ENCODE peak calls at places on chromosomes 4 and X, in seven cellular contexts. Z is GM23338, W is SK-N-SH, N is A549, E is GM12878, F is K562, G is HCT116. I is an unnamed sample.
A peak's percentile ranks its signal among the peaks of the same experiment; 100 is the strongest.

GRCh38 chr4:185457136-185457535 is 14.4 kb downstream of the CCDC110 start:
- DNase-seq in Z (peak; percentile 73), W (no peak), N (no peak), E (no peak), F (no peak), G (no peak), I (no peak)

GRCh38 chr4:141435446-141436225 is 200.7 kb upstream of the IL15 start:
- DNase-seq in Z (no peak), W (no peak), N (no peak), E (no peak), F (no peak), G (no peak), I (no peak)

GRCh38 chr4:147714575-147715401 is 17.1 kb upstream of the ARHGAP10 start:
- DNase-seq in Z (no peak), W (no peak), N (no peak), E (no peak), F (no peak), G (no peak), I (peak; percentile 65)

GRCh38 chr4:87068591-87069021 is 133.8 kb downstream of the AFF1 start:
- DNase-seq in Z (no peak), W (peak; percentile 46), N (no peak), E (no peak), F (no peak), G (no peak), I (no peak)

GRCh38 chr4:93199492-93199891 is 629.1 kb upstream of the ATOH1 start:
- DNase-seq in Z (peak; percentile 89), W (peak; percentile 58), N (peak; percentile 15), E (no peak), F (peak; percentile 3), G (peak; percentile 45), I (no peak)

GRCh38 chrX:3540105-3540504 is 173.3 kb downstream of the PRKX start:
- DNase-seq in Z (no peak), W (no peak), N (no peak), E (no peak), F (no peak), G (no peak), I (no peak)

GRCh38 chr4:2141022-2141761 is 82.1 kb downstream of the NAT8L start:
- DNase-seq in Z (no peak), W (no peak), N (no peak), E (peak; percentile 35), F (no peak), G (no peak), I (no peak)

GRCh38 chr4:79623125-79623905 is 215.3 kb upstream of the GK2 start:
- DNase-seq in Z (no peak), W (no peak), N (no peak), E (no peak), F (no peak), G (no peak), I (no peak)

GRCh38 chr4:165379662-165380061 is 854 bp downstream of the CPE start:
- DNase-seq in Z (peak; percentile 62), W (peak; percentile 50), N (no peak), E (no peak), F (no peak), G (no peak), I (no peak)

GRCh38 chr4:119394826-119395225 is 72.9 kb upstream of the FABP2 start:
- DNase-seq in Z (peak; percentile 38), W (peak; percentile 9), N (no peak), E (no peak), F (peak; percentile 4), G (no peak), I (no peak)

GRCh38 chr4:174874898-174875297 is 43.3 kb upstream of the ADAM29 start:
- DNase-seq in Z (no peak), W (no peak), N (no peak), E (no peak), F (no peak), G (no peak), I (no peak)

GRCh38 chr4:177455591-177455990 is 13.4 kb upstream of the AGA start:
- DNase-seq in Z (no peak), W (no peak), N (no peak), E (no peak), F (peak; percentile 9), G (no peak), I (no peak)

GRCh38 chrX:148867596-148867995 is 367.2 kb downstream of the AFF2 start:
- DNase-seq in Z (no peak), W (no peak), N (no peak), E (no peak), F (no peak), G (no peak), I (no peak)

GRCh38 chr4:15809058-15809457 is 30.9 kb downstream of the CD38 start:
- DNase-seq in Z (no peak), W (no peak), N (no peak), E (peak; percentile 45), F (no peak), G (no peak), I (no peak)

GRCh38 chr4:53508446-53508845 is 82.8 kb downstream of the LNX1 start:
- DNase-seq in Z (no peak), W (no peak), N (no peak), E (no peak), F (no peak), G (no peak), I (no peak)

GRCh38 chr4:86014599-86014998 is 345.3 kb downstream of the MAPK10 start:
- DNase-seq in Z (peak; percentile 48), W (no peak), N (no peak), E (peak; percentile 36), F (no peak), G (no peak), I (no peak)

GRCh38 chrX:139382529-139382928 is 148.0 kb upstream of the F9 start:
- DNase-seq in Z (peak; percentile 4), W (no peak), N (no peak), E (no peak), F (no peak), G (no peak), I (no peak)

GRCh38 chrX:14357314-14357713 is 172.0 kb upstream of the GLRA2 start:
- DNase-seq in Z (no peak), W (no peak), N (no peak), E (no peak), F (no peak), G (no peak), I (no peak)

GRCh38 chr4:99102634-99103033 is 14.0 kb upstream of the ADH5 start:
- DNase-seq in Z (no peak), W (no peak), N (no peak), E (no peak), F (no peak), G (no peak), I (no peak)

GRCh38 chr4:17066972-17067371 is 168.5 kb upstream of the LDB2 start:
- DNase-seq in Z (no peak), W (no peak), N (peak; percentile 3), E (no peak), F (no peak), G (no peak), I (no peak)

DNA sequence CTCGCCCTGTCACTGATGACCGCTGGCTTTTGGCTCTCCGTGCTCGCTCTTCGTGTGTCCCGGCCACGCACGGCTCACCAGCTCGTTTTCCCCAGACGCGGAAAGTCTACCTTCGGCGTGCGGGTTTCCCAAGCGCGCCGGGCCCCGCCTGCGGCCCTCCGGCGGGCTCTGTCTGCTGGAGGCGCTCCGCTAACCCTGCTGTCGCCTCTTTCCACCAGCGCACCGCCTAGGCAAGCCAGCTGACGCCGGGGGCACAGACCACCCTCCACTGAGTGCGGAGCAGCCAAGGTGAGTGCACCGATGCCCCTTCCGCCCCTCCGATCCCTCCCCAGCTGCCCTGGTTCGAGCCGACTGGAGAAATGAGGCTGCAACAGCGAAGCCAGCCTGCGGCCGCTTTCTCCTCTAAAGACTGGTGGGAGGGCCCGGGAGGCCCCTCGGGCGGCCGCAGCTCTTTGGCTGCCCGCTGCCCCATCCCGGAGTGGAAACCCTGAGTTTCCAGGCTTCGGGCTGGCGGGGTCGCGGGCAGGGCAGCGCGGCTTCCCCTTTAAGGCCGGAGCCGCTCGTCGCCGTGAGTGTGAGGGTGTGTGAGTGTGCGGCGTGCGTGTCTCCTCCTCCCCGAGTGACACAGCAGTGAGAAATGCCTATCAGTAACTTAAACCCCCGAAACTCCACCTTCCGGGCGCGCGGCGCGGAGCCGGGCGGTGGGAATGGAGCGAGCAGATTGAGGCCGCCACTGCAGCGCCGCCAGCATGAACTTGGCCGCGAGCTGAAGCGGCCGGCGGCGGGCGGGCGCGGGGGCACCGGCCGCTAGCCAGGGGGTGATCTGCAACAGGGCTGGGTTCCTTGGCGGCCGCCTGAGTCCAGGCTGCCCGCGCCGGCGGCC is at the start of gene MAMLD1:
- DNase-seq in Z (peak; percentile 18), W (peak; percentile 53), N (peak; percentile 47), E (no peak), F (peak; percentile 20), G (peak; percentile 51), I (no peak)
- TF ChIP-seq REST in Z (no peak), W (no peak), N (no peak), E (no peak), F (no peak), G (no peak), I (no peak)

GRCh38 chrX:68808686-68809357 is 20.0 kb upstream of the EFNB1 start:
- DNase-seq in Z (peak; percentile 39), W (peak; percentile 17), N (no peak), E (no peak), F (peak; percentile 28), G (peak; percentile 8), I (no peak)
- TF ChIP-seq CTCF in Z (peak; percentile 43), W (peak; percentile 43), N (no peak), E (peak; percentile 30), F (peak; percentile 43), G (peak; percentile 20), I (peak; percentile 49)

DNA sequence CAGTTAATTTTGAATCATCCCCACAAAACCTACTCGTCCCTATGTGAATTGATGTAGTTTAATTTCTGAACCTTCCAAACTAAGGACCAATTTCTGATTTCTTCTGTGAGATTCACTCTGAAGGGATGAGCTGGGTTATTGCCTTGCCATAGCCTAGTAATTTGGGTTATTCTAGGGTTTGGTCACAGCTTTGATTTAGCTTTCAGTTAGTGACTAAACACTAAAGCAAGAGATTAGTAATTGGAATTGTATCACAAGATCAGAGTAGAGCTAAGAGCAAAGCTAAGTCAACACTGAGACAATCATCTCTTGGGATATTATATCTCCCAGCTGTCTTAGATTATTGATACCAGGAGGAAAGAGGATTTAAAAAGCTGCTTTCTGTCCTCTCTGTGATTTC is 588.0 kb downstream of the CCSER1 start:
- DNase-seq in Z (no peak), W (no peak), N (no peak), E (no peak), F (no peak), G (no peak), I (no peak)
- TF ChIP-seq REST in Z (no peak), W (no peak), N (no peak), E (no peak), F (no peak), G (no peak), I (no peak)

GRCh38 chrX:103254171-103254824 is 657 bp downstream of the TCEAL8 start:
- DNase-seq in Z (peak; percentile 95), W (peak; percentile 55), N (no peak), E (peak; percentile 3), F (peak; percentile 48), G (peak; percentile 48), I (no peak)

GRCh38 chrX:103253608-103254007 is 1.3 kb downstream of the TCEAL8 start:
- DNase-seq in Z (no peak), W (no peak), N (no peak), E (no peak), F (peak; percentile 61), G (no peak), I (no peak)

GRCh38 chrX:103249805-103250204 is 5.2 kb downstream of the TCEAL8 start:
- DNase-seq in Z (no peak), W (no peak), N (no peak), E (no peak), F (no peak), G (no peak), I (no peak)

GRCh38 chrX:103250977-103251376 is 4.0 kb downstream of the TCEAL8 start:
- DNase-seq in Z (peak; percentile 33), W (no peak), N (no peak), E (no peak), F (peak; percentile 59), G (no peak), I (no peak)

GRCh38 chrX:103248553-103248952 is 6.4 kb downstream of the TCEAL8 start:
- DNase-seq in Z (peak; percentile 10), W (peak; percentile 28), N (peak; percentile 11), E (no peak), F (peak; percentile 34), G (peak; percentile 8), I (no peak)
- TF ChIP-seq CTCF in Z (peak; percentile 38), W (peak; percentile 60), N (no peak), E (peak; percentile 34), F (peak; percentile 41), G (peak; percentile 27), I (peak; percentile 56)